ENCODE peak calls at places on chromosomes 1 and 21, in nine cellular contexts. F is testis, R is uterus, H is tibial nerve, N is PC-9, A is transverse colon, V is mammary epithelial cell, X is heart right ventricle, G is adipocyte. J is an unnamed sample.

GRCh38 chr1:205582471-205583291 is 49.1 kb downstream of the ELK4 start:
- DNase-seq in N (no peak), G (no peak), H (no peak), A (peak; percentile 71), X (no peak), F (no peak), V (no peak), R (no peak), J (peak; percentile 21)

GRCh38 chr21:24976238-24976637 is 631.0 kb downstream of the MRPL39 start:
- DNase-seq in A (no peak), H (no peak), G (no peak), F (no peak), N (no peak), X (no peak), V (no peak), R (no peak), J (no peak)

GRCh38 chr1:24502168-24503002 is at the start of gene RCAN3:
- DNase-seq in V (peak; percentile 88), H (peak; percentile 42), X (peak; percentile 89), N (peak; percentile 91), F (peak; percentile 85), G (peak; percentile 94), R (peak; percentile 61), A (peak; percentile 90), J (peak; percentile 91)

GRCh38 chr1:183432548-183432875 is 14.3 kb upstream of the NMNAT2 start:
- DNase-seq in A (peak; percentile 30), H (no peak), F (no peak), X (no peak), G (peak; percentile 13), R (no peak), N (no peak), V (peak; percentile 64), J (no peak)

GRCh38 chr1:85325920-85326319 is 49.5 kb upstream of the BCL10 start:
- DNase-seq in A (no peak), R (no peak), V (no peak), X (no peak), F (no peak), N (no peak), H (no peak), G (no peak), J (no peak)

GRCh38 chr1:151715726-151716404 is 738 bp downstream of the CELF3 start:
- DNase-seq in F (no peak), X (no peak), N (no peak), G (no peak), R (no peak), H (no peak), V (no peak), A (no peak), J (no peak)

GRCh38 chr1:183238071-183238470 is 52.0 kb downstream of the LAMC2 start:
- DNase-seq in H (no peak), R (no peak), X (no peak), N (no peak), G (peak; percentile 54), V (peak; percentile 56), A (no peak), F (no peak), J (no peak)

GRCh38 chr1:208108646-208109330 is 135.4 kb downstream of the PLXNA2 start:
- DNase-seq in X (no peak), N (no peak), H (no peak), F (no peak), V (no peak), A (no peak), R (no peak), G (no peak), J (no peak)

GRCh38 chr1:51237313-51237700 is 1.2 kb downstream of the RNF11 start:
- DNase-seq in X (no peak), H (no peak), V (peak; percentile 38), A (no peak), N (no peak), F (no peak), R (no peak), G (no peak), J (no peak)

GRCh38 chr1:24047101-24047459 is 64.9 kb downstream of the MYOM3 start:
- DNase-seq in V (peak; percentile 67), N (peak; percentile 32), H (peak; percentile 58), R (peak; percentile 77), G (peak; percentile 66), X (no peak), A (peak; percentile 29), F (no peak), J (no peak)

GRCh38 chr1:185804206-185804605 is 70.0 kb downstream of the HMCN1 start:
- DNase-seq in G (no peak), N (no peak), F (no peak), H (no peak), V (peak; percentile 31), A (no peak), R (no peak), X (no peak), J (no peak)

GRCh38 chr1:226634156-226634588 is 85.6 kb downstream of the STUM start:
- DNase-seq in A (peak; percentile 84), V (peak; percentile 32), F (peak; percentile 90), N (peak; percentile 75), H (peak; percentile 89), X (peak; percentile 86), G (peak; percentile 86), R (peak; percentile 85), J (peak; percentile 83)

GRCh38 chr1:35505911-35506798 is 51.0 kb downstream of the KIAA0319L start:
- DNase-seq in V (peak; percentile 90), G (peak; percentile 87), A (peak; percentile 14), F (no peak), N (peak; percentile 77), H (no peak), X (no peak), R (no peak), J (no peak)

GRCh38 chr21:41879190-41879998 is at the start of gene PRDM15:
- DNase-seq in A (peak; percentile 87), G (peak; percentile 88), F (peak; percentile 84), V (peak; percentile 62), R (peak; percentile 80), N (peak; percentile 72), H (peak; percentile 76), X (peak; percentile 86), J (peak; percentile 87)

GRCh38 chr1:218347713-218348627 is 2.8 kb downstream of the TGFB2 start:
- DNase-seq in F (no peak), H (no peak), A (no peak), X (no peak), V (peak; percentile 77), G (peak; percentile 71), N (peak; percentile 45), R (no peak), J (peak; percentile 59)

GRCh38 chr1:8874230-8875201 is 4.0 kb downstream of the ENO1 start:
- DNase-seq in A (no peak), V (no peak), H (no peak), X (no peak), G (peak; percentile 22), R (no peak), N (no peak), F (no peak), J (no peak)

GRCh38 chr1:8873506-8874229 is 4.8 kb downstream of the ENO1 start:
- DNase-seq in A (peak; percentile 87), H (peak; percentile 60), N (peak; percentile 91), F (peak; percentile 44), R (peak; percentile 68), G (peak; percentile 96), X (peak; percentile 44), V (peak; percentile 99), J (no peak)

GRCh38 chr1:8871539-8871935 is 6.9 kb downstream of the ENO1 start:
- DNase-seq in V (peak; percentile 61), G (no peak), X (no peak), N (no peak), H (no peak), A (peak; percentile 68), F (no peak), R (no peak), J (no peak)

GRCh38 chr1:8871965-8872399 is 6.5 kb downstream of the ENO1 start:
- DNase-seq in F (no peak), X (no peak), H (no peak), N (no peak), V (no peak), A (no peak), R (no peak), G (no peak), J (no peak)

DNA sequence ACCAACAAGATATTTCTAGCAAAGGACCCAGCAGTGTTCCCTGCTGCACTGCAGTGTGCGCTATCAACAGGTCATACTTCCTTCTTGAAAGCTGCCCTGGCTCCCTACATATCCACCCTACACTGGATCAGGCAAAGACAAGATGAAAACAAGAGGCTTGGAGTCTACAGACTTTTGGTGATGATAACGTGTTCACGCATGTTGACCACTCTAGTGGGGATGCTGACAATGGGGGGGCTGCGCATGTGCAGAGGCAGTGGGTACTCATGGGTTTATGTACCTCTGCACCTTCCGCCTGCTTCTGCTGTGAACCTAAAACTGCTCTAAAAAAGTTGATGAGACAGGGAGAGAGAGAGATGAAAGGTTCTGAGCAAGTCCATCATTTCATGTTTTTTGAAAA is 5.5 kb downstream of the ENO1 start:
- DNase-seq in A (no peak), N (no peak), H (no peak), X (no peak), G (no peak), R (no peak), F (no peak), V (no peak), J (no peak)
- H3K36me3 ChIP-seq in A (no peaks in the 10 kb centered on the region), N (peaks cover 75% of the 10 kb centered on the region), H (peaks cover 8% of the 10 kb centered on the region), X (peaks cover 13% of the 10 kb centered on the region), G (peaks cover 82% of the 10 kb centered on the region), R (no peaks in the 10 kb centered on the region), F (peaks cover 3% of the 10 kb centered on the region), V (peaks cover 62% of the 10 kb centered on the region), J (peaks cover 13% of the 10 kb centered on the region)

DNA sequence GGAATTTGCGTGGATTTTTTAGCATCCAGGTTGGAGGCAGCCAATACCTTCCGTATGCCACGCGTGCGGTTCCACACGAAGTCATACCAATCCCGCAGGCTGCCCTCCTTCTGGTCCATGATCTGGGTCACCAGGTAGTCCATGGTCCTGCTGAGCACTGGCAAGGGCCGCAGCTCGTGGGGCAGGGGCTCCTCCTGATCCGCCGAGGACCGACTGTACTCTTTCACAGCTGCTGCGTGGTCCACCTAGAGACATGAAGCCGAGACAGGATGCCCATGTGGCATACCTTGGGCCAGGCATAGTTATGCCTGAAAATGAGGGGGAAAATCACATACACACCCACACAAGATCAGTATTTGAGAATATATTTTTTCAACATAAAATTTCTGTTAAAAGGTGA is 12.1 kb downstream of the MCM3AP start:
- DNase-seq in V (no peak), H (no peak), N (no peak), A (no peak), G (no peak), X (no peak), F (no peak), R (no peak), J (no peak)
- H3K36me3 ChIP-seq in V (peaks cover 55% of the 10 kb centered on the region), H (peaks cover 4% of the 10 kb centered on the region), N (peaks cover 8% of the 10 kb centered on the region), A (no peaks in the 10 kb centered on the region), G (peaks cover 96% of the 10 kb centered on the region), X (peaks cover 31% of the 10 kb centered on the region), F (peaks cover 1% of the 10 kb centered on the region), R (no peaks in the 10 kb centered on the region), J (no peaks in the 10 kb centered on the region)

DNA sequence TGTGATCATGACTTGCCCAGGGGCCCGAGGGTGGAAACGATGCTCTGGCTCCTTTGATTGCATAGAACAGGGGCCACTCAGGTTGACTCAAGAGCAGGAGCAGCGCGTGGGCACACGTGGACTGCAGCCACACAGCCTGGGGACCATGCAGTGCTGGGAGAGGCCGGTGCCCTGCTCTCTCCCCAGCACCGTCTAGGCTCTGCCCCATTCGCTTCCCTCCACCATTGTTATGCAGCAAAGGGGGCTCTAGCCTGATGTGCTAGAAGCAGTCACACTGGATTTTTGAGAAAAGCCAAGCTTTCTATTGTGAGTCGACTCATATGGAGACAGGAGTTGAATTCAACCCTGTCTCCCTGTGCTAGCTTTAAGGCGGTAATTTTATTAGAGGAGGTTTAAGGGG is 8.7 kb downstream of the PINK1 start:
- DNase-seq in R (no peak), V (no peak), H (no peak), G (no peak), F (no peak), N (no peak), A (no peak), X (no peak), J (no peak)
- H3K36me3 ChIP-seq in R (no peaks in the 10 kb centered on the region), V (peaks cover 15% of the 10 kb centered on the region), H (peaks cover 7% of the 10 kb centered on the region), G (peaks cover 79% of the 10 kb centered on the region), F (no peaks in the 10 kb centered on the region), N (no peaks in the 10 kb centered on the region), A (no peaks in the 10 kb centered on the region), X (no peaks in the 10 kb centered on the region), J (no peaks in the 10 kb centered on the region)

GRCh38 chr21:43690346-43690745 is 28.6 kb upstream of the PDXK start:
- DNase-seq in H (no peak), R (no peak), N (no peak), X (no peak), G (no peak), V (no peak), F (no peak), A (no peak), J (no peak)
- H3K36me3 ChIP-seq in H (no peaks in the 10 kb centered on the region), R (no peaks in the 10 kb centered on the region), N (no peaks in the 10 kb centered on the region), X (no peaks in the 10 kb centered on the region), G (peaks cover 95% of the 10 kb centered on the region), V (peaks cover 37% of the 10 kb centered on the region), F (no peaks in the 10 kb centered on the region), A (no peaks in the 10 kb centered on the region), J (peaks cover 2% of the 10 kb centered on the region)

J was measured in Caco-2.